ENCODE peak calls at places on chromosomes 2 and 18, in ten cellular contexts. One of them, this sample, is unnamed. For H3K4me1, the result is how much of the 10 kb centered on the place peaks cover.

GRCh38 chr2:192993059-192993458 is 798.3 kb upstream of the TMEFF2 start:
- DNase-seq in transverse colon: no peak
- DNase-seq in right lobe of liver: no peak
- DNase-seq in mucosa of descending colon: no peak
- DNase-seq in body of pancreas: no peak
- DNase-seq in uterus: no peak
- DNase-seq in HCT116: no peak
- DNase-seq in GM23338: no peak
- DNase-seq in CD8-positive, alpha-beta T cell: no peak
- DNase-seq in K562: no peak
- DNase-seq in this sample: no peak

GRCh38 chr2:151762694-151763093 is 28.4 kb upstream of the NEB start:
- DNase-seq in transverse colon: no peak
- DNase-seq in right lobe of liver: no peak
- DNase-seq in mucosa of descending colon: no peak
- DNase-seq in body of pancreas: no peak
- DNase-seq in uterus: no peak
- DNase-seq in HCT116: no peak
- DNase-seq in GM23338: no peak
- DNase-seq in CD8-positive, alpha-beta T cell: no peak
- DNase-seq in K562: peak
- DNase-seq in this sample: no peak

GRCh38 chr2:220353897-220354296 is 726.5 kb downstream of the SLC4A3 start:
- DNase-seq in transverse colon: no peak
- DNase-seq in right lobe of liver: no peak
- DNase-seq in mucosa of descending colon: no peak
- DNase-seq in body of pancreas: no peak
- DNase-seq in uterus: no peak
- DNase-seq in HCT116: no peak
- DNase-seq in GM23338: no peak
- DNase-seq in CD8-positive, alpha-beta T cell: no peak
- DNase-seq in K562: no peak
- DNase-seq in this sample: no peak

GRCh38 chr18:29164020-29164706 is 987.2 kb upstream of the CDH2 start:
- DNase-seq in transverse colon: no peak
- DNase-seq in right lobe of liver: no peak
- DNase-seq in mucosa of descending colon: no peak
- DNase-seq in body of pancreas: no peak
- DNase-seq in uterus: no peak
- DNase-seq in HCT116: peak
- DNase-seq in GM23338: no peak
- DNase-seq in CD8-positive, alpha-beta T cell: no peak
- DNase-seq in K562: no peak
- DNase-seq in this sample: no peak

GRCh38 chr18:35045121-35045520 is 3.9 kb downstream of the MAPRE2 start:
- DNase-seq in transverse colon: no peak
- DNase-seq in right lobe of liver: no peak
- DNase-seq in mucosa of descending colon: no peak
- DNase-seq in body of pancreas: no peak
- DNase-seq in uterus: no peak
- DNase-seq in HCT116: no peak
- DNase-seq in GM23338: no peak
- DNase-seq in CD8-positive, alpha-beta T cell: no peak
- DNase-seq in K562: no peak
- DNase-seq in this sample: no peak

GRCh38 chr2:191538334-191538910 is 139.5 kb upstream of the NABP1 start:
- DNase-seq in transverse colon: no peak
- DNase-seq in right lobe of liver: no peak
- DNase-seq in mucosa of descending colon: no peak
- DNase-seq in body of pancreas: no peak
- DNase-seq in uterus: no peak
- DNase-seq in HCT116: no peak
- DNase-seq in GM23338: no peak
- DNase-seq in CD8-positive, alpha-beta T cell: no peak
- DNase-seq in K562: no peak
- DNase-seq in this sample: no peak

GRCh38 chr2:42706836-42707235 is 57.1 kb downstream of the OXER1 start:
- DNase-seq in transverse colon: no peak
- DNase-seq in right lobe of liver: no peak
- DNase-seq in mucosa of descending colon: no peak
- DNase-seq in body of pancreas: no peak
- DNase-seq in uterus: no peak
- DNase-seq in HCT116: no peak
- DNase-seq in GM23338: peak
- DNase-seq in CD8-positive, alpha-beta T cell: no peak
- DNase-seq in K562: no peak
- DNase-seq in this sample: no peak

GRCh38 chr18:9280854-9281253 is 53.7 kb upstream of the TWSG1 start:
- DNase-seq in transverse colon: no peak
- DNase-seq in right lobe of liver: no peak
- DNase-seq in mucosa of descending colon: no peak
- DNase-seq in body of pancreas: no peak
- DNase-seq in uterus: no peak
- DNase-seq in HCT116: no peak
- DNase-seq in GM23338: no peak
- DNase-seq in CD8-positive, alpha-beta T cell: no peak
- DNase-seq in K562: no peak
- DNase-seq in this sample: no peak

GRCh38 chr18:45255142-45255890 is 360.0 kb upstream of the SLC14A2 start:
- DNase-seq in transverse colon: peak
- DNase-seq in right lobe of liver: no peak
- DNase-seq in mucosa of descending colon: no peak
- DNase-seq in body of pancreas: peak
- DNase-seq in uterus: peak
- DNase-seq in HCT116: no peak
- DNase-seq in GM23338: peak
- DNase-seq in CD8-positive, alpha-beta T cell: no peak
- DNase-seq in K562: no peak
- DNase-seq in this sample: no peak

GRCh38 chr2:42809131-42809875 is 16.9 kb upstream of the HAAO start:
- DNase-seq in transverse colon: peak
- DNase-seq in right lobe of liver: no peak
- DNase-seq in mucosa of descending colon: peak
- DNase-seq in body of pancreas: peak
- DNase-seq in uterus: peak
- DNase-seq in HCT116: no peak
- DNase-seq in GM23338: no peak
- DNase-seq in CD8-positive, alpha-beta T cell: no peak
- DNase-seq in K562: no peak
- DNase-seq in this sample: peak

GRCh38 chr2:12106440-12107080 is 360.1 kb downstream of the LPIN1 start:
- DNase-seq in transverse colon: peak
- DNase-seq in right lobe of liver: no peak
- DNase-seq in mucosa of descending colon: peak
- DNase-seq in body of pancreas: peak
- DNase-seq in uterus: peak
- DNase-seq in HCT116: no peak
- DNase-seq in GM23338: no peak
- DNase-seq in CD8-positive, alpha-beta T cell: no peak
- DNase-seq in K562: peak
- DNase-seq in this sample: peak

GRCh38 chr2:10762651-10763460 is 41.4 kb downstream of the ATP6V1C2 start:
- DNase-seq in transverse colon: no peak
- DNase-seq in right lobe of liver: peak
- DNase-seq in mucosa of descending colon: peak
- DNase-seq in body of pancreas: no peak
- DNase-seq in uterus: no peak
- DNase-seq in HCT116: peak
- DNase-seq in GM23338: no peak
- DNase-seq in CD8-positive, alpha-beta T cell: no peak
- DNase-seq in K562: peak
- DNase-seq in this sample: no peak

GRCh38 chr18:6776193-6776592 is 46.7 kb downstream of the ARHGAP28 start:
- DNase-seq in transverse colon: no peak
- DNase-seq in right lobe of liver: no peak
- DNase-seq in mucosa of descending colon: no peak
- DNase-seq in body of pancreas: no peak
- DNase-seq in uterus: no peak
- DNase-seq in HCT116: no peak
- DNase-seq in GM23338: no peak
- DNase-seq in CD8-positive, alpha-beta T cell: no peak
- DNase-seq in K562: no peak
- DNase-seq in this sample: no peak

GRCh38 chr2:200966770-200967169 is 3.3 kb upstream of the ORC2 start:
- DNase-seq in transverse colon: no peak
- DNase-seq in right lobe of liver: no peak
- DNase-seq in mucosa of descending colon: no peak
- DNase-seq in body of pancreas: no peak
- DNase-seq in uterus: no peak
- DNase-seq in HCT116: peak
- DNase-seq in GM23338: no peak
- DNase-seq in CD8-positive, alpha-beta T cell: no peak
- DNase-seq in K562: peak
- DNase-seq in this sample: no peak

GRCh38 chr2:3178206-3179031 is 199.2 kb downstream of the EIPR1 start:
- DNase-seq in transverse colon: no peak
- DNase-seq in right lobe of liver: no peak
- DNase-seq in mucosa of descending colon: no peak
- DNase-seq in body of pancreas: no peak
- DNase-seq in uterus: no peak
- DNase-seq in HCT116: no peak
- DNase-seq in GM23338: no peak
- DNase-seq in CD8-positive, alpha-beta T cell: no peak
- DNase-seq in K562: no peak
- DNase-seq in this sample: no peak

GRCh38 chr18:73719611-73720010 is 428.0 kb downstream of the FBXO15 start:
- DNase-seq in transverse colon: no peak
- DNase-seq in right lobe of liver: no peak
- DNase-seq in mucosa of descending colon: no peak
- DNase-seq in body of pancreas: no peak
- DNase-seq in uterus: no peak
- DNase-seq in HCT116: no peak
- DNase-seq in GM23338: no peak
- DNase-seq in CD8-positive, alpha-beta T cell: no peak
- DNase-seq in K562: no peak
- DNase-seq in this sample: no peak

GRCh38 chr18:73717570-73717969 is 430.1 kb downstream of the FBXO15 start:
- DNase-seq in transverse colon: no peak
- DNase-seq in right lobe of liver: no peak
- DNase-seq in mucosa of descending colon: no peak
- DNase-seq in body of pancreas: no peak
- DNase-seq in uterus: no peak
- DNase-seq in HCT116: no peak
- DNase-seq in GM23338: no peak
- DNase-seq in CD8-positive, alpha-beta T cell: no peak
- DNase-seq in K562: no peak
- DNase-seq in this sample: no peak

GRCh38 chr18:73715228-73715670 is 432.4 kb downstream of the FBXO15 start:
- DNase-seq in transverse colon: no peak
- DNase-seq in right lobe of liver: no peak
- DNase-seq in mucosa of descending colon: no peak
- DNase-seq in body of pancreas: no peak
- DNase-seq in uterus: no peak
- DNase-seq in HCT116: no peak
- DNase-seq in GM23338: no peak
- DNase-seq in CD8-positive, alpha-beta T cell: no peak
- DNase-seq in K562: no peak
- DNase-seq in this sample: no peak
- H3K4me3 ChIP-seq in transverse colon: no peak
- H3K4me3 ChIP-seq in right lobe of liver: no peak
- H3K4me3 ChIP-seq in mucosa of descending colon: no peak
- H3K4me3 ChIP-seq in body of pancreas: no peak
- H3K4me3 ChIP-seq in uterus: no peak
- H3K4me3 ChIP-seq in HCT116: no peak
- H3K4me3 ChIP-seq in GM23338: no peak
- H3K4me3 ChIP-seq in CD8-positive, alpha-beta T cell: no peak
- H3K4me3 ChIP-seq in K562: no peak
- H3K4me3 ChIP-seq in this sample: no peak

DNA sequence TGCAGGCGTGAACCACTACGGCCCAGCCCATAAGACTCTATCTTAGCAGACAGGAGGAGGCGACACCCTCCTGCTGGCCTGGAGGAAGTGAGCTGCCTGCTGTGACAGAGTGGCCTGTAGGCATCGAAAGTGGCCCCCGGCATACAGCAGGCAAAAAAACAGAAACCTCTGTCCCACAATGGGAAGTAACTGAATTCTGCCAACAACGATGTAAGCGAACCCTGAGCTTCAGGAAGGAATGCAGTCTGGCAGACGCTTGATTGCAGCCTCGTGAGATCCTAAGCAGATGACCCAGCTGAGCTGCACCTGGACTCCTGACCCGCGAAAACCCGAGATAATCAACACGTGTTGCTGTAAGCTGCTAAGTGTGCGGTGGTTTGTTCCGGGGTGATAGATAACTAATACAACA is 13.6 kb downstream of the MRO start:
- DNase-seq in transverse colon: peak
- DNase-seq in right lobe of liver: peak
- DNase-seq in mucosa of descending colon: no peak
- DNase-seq in body of pancreas: peak
- DNase-seq in uterus: no peak
- DNase-seq in HCT116: no peak
- DNase-seq in GM23338: peak
- DNase-seq in CD8-positive, alpha-beta T cell: no peak
- DNase-seq in K562: no peak
- DNase-seq in this sample: no peak
- H3K4me1 ChIP-seq in transverse colon: under half
- H3K4me1 ChIP-seq in right lobe of liver: under half
- H3K4me1 ChIP-seq in mucosa of descending colon: under half
- H3K4me1 ChIP-seq in body of pancreas: under half
- H3K4me1 ChIP-seq in uterus: under half
- H3K4me1 ChIP-seq in HCT116: under half
- H3K4me1 ChIP-seq in GM23338: under half
- H3K4me1 ChIP-seq in CD8-positive, alpha-beta T cell: under half
- H3K4me1 ChIP-seq in K562: under half
- H3K4me1 ChIP-seq in this sample: under half

DNA sequence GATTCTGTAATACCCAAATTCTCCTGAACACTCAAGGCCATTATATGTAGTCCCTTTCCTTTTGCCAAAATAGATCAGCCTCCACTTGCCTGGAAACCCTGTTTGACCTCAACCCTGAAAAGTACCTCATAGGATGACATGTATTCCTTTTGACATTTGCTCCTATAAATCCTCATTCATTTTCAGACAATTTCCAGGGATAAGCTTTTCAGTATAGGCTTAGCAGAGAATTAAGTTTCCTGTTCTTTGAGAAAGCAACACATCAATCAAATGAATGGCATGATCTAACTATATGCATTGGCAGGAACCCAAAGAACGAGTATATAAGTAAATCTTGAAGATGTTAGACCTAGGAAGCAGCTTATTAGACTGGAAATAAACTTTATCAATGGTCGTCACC is 483.0 kb downstream of the CCDC85A start:
- DNase-seq in transverse colon: no peak
- DNase-seq in right lobe of liver: no peak
- DNase-seq in mucosa of descending colon: no peak
- DNase-seq in body of pancreas: no peak
- DNase-seq in uterus: no peak
- DNase-seq in HCT116: no peak
- DNase-seq in GM23338: no peak
- DNase-seq in CD8-positive, alpha-beta T cell: no peak
- DNase-seq in K562: no peak
- DNase-seq in this sample: no peak
- TF ChIP-seq CTCF in transverse colon: no peak
- TF ChIP-seq CTCF in right lobe of liver: no peak
- TF ChIP-seq CTCF in mucosa of descending colon: no peak
- TF ChIP-seq CTCF in body of pancreas: no peak
- TF ChIP-seq CTCF in uterus: no peak
- TF ChIP-seq CTCF in HCT116: no peak
- TF ChIP-seq CTCF in GM23338: no peak
- TF ChIP-seq CTCF in CD8-positive, alpha-beta T cell: no peak
- TF ChIP-seq CTCF in K562: no peak
- TF ChIP-seq CTCF in this sample: no peak

GRCh38 chr2:240250985-240251847 is 110.8 kb upstream of the OTOS start:
- DNase-seq in transverse colon: peak
- DNase-seq in right lobe of liver: peak
- DNase-seq in mucosa of descending colon: peak
- DNase-seq in body of pancreas: peak
- DNase-seq in uterus: peak
- DNase-seq in HCT116: peak
- DNase-seq in GM23338: peak
- DNase-seq in CD8-positive, alpha-beta T cell: peak
- DNase-seq in K562: peak
- DNase-seq in this sample: peak
- H3K4me3 ChIP-seq in transverse colon: no peak
- H3K4me3 ChIP-seq in right lobe of liver: peak
- H3K4me3 ChIP-seq in mucosa of descending colon: no peak
- H3K4me3 ChIP-seq in body of pancreas: no peak
- H3K4me3 ChIP-seq in uterus: peak
- H3K4me3 ChIP-seq in HCT116: peak
- H3K4me3 ChIP-seq in GM23338: no peak
- H3K4me3 ChIP-seq in CD8-positive, alpha-beta T cell: no peak
- H3K4me3 ChIP-seq in K562: peak
- H3K4me3 ChIP-seq in this sample: no peak